ENCODE peak calls at places on chromosomes 12 and 14, in four cellular contexts. Y is spleen; K is neuronal stem cell; V is naive thymus-derived CD4-positive, alpha-beta T cell. C is an unnamed sample.

GRCh38 chr12:71877335-71878121 is 38.0 kb downstream of the TBC1D15 start:
- DNase-seq in Y (no peak), K (no peak), V (no peak), C (no peak)

GRCh38 chr14:102768223-102769048 is 8.8 kb upstream of the TRAF3 start:
- DNase-seq in Y (peak; percentile 81), K (no peak), V (no peak), C (no peak)

GRCh38 chr12:80313184-80313583 is 130.9 kb upstream of the PTPRQ start:
- DNase-seq in Y (no peak), K (no peak), V (no peak), C (no peak)

GRCh38 chr14:90568405-90568804 is 171.6 kb downstream of the CALM1 start:
- DNase-seq in Y (no peak), K (no peak), V (no peak), C (no peak)

GRCh38 chr14:86604546-86604945 is 1074.6 kb downstream of the FLRT2 start:
- DNase-seq in Y (no peak), K (no peak), V (no peak), C (no peak)

GRCh38 chr12:124938066-124938465 is 23.6 kb upstream of the UBC start:
- DNase-seq in Y (no peak), K (no peak), V (no peak), C (no peak)

GRCh38 chr12:118853634-118854033 is 127.7 kb upstream of the SRRM4 start:
- DNase-seq in Y (no peak), K (no peak), V (no peak), C (no peak)

GRCh38 chr14:90114554-90114953 is 52.8 kb downstream of the KCNK13 start:
- DNase-seq in Y (no peak), K (no peak), V (no peak), C (no peak)

GRCh38 chr12:48459259-48459658 is 13.1 kb upstream of the ANP32D start:
- DNase-seq in Y (no peak), K (no peak), V (no peak), C (no peak)

GRCh38 chr14:101114726-101115481 is 211.4 kb upstream of the RTL1 start:
- DNase-seq in Y (no peak), K (no peak), V (no peak), C (no peak)

GRCh38 chr12:22083167-22083566 is 37.1 kb downstream of the CMAS start:
- DNase-seq in Y (no peak), K (no peak), V (no peak), C (no peak)

GRCh38 chr14:35695647-35696046 is 113.4 kb downstream of the RALGAPA1 start:
- DNase-seq in Y (no peak), K (no peak), V (no peak), C (no peak)

GRCh38 chr14:24395609-24396580 is 2.9 kb upstream of the NYNRIN start:
- DNase-seq in Y (peak; percentile 48), K (no peak), V (no peak), C (no peak)

GRCh38 chr14:24389266-24389855 is 9.4 kb upstream of the NYNRIN start:
- DNase-seq in Y (no peak), K (no peak), V (no peak), C (no peak)

GRCh38 chr14:24390696-24391468 is 7.9 kb upstream of the NYNRIN start:
- DNase-seq in Y (no peak), K (no peak), V (no peak), C (no peak)

GRCh38 chr14:24394275-24394674 is 4.5 kb upstream of the NYNRIN start:
- DNase-seq in Y (no peak), K (no peak), V (no peak), C (no peak)

GRCh38 chr14:24392327-24393098 is 6.3 kb upstream of the NYNRIN start:
- DNase-seq in Y (no peak), K (no peak), V (no peak), C (no peak)
- H3K27ac ChIP-seq in Y (no peak overlapping the region), K (no peak overlapping the region), V (no peak overlapping the region), C (no peak overlapping the region)

GRCh38 chr12:647039-647712 is 16.1 kb downstream of the NINJ2 start:
- DNase-seq in Y (peak; percentile 24), K (no peak), V (no peak), C (no peak)
- H3K27ac ChIP-seq in Y (peak overlapping the region; percentile 100), K (no peak overlapping the region), V (no peak overlapping the region), C (peak overlapping the region; percentile 99)

DNA sequence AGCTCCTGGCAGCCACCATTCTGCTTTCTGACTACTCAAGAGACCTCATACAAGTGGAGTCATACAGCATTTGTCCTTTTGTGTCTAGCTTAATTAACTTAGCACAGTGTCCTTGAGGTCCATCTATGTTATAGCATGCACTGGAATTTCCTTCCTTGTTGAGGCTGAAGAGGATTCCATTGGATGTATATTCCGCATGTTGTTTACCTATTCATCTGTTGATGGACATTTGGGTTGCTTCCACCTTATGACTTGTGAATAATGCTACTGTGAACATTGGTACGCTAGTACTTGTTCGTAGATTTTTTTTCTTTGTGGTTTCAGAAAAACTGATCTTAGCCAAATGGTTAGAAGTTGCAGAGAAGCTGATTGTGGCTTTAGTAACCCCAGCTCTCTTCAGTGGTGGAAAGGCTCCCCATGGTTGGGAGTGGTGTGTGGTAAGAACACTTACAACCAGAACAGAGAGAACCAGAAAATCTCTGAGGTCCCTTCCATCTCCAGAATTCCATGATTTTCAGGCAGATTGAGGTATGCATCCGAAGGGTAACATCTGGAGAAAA is 118.4 kb downstream of the SAMD4A start:
- DNase-seq in Y (no peak), K (no peak), V (no peak), C (no peak)
- H3K27ac ChIP-seq in Y (peak overlapping the region; percentile 68), K (no peak overlapping the region), V (no peak overlapping the region), C (peak overlapping the region; percentile 96)

GRCh38 chr12:91417649-91418048 is 235.0 kb upstream of the DCN start:
- DNase-seq in Y (no peak), K (no peak), V (no peak), C (no peak)

GRCh38 chr12:91418691-91419090 is 236.1 kb upstream of the DCN start:
- DNase-seq in Y (no peak), K (no peak), V (no peak), C (no peak)

GRCh38 chr12:91413591-91413990 is 231.0 kb upstream of the DCN start:
- DNase-seq in Y (no peak), K (no peak), V (no peak), C (no peak)

GRCh38 chr12:91414636-91415035 is 232.0 kb upstream of the DCN start:
- DNase-seq in Y (no peak), K (no peak), V (no peak), C (no peak)

DNA sequence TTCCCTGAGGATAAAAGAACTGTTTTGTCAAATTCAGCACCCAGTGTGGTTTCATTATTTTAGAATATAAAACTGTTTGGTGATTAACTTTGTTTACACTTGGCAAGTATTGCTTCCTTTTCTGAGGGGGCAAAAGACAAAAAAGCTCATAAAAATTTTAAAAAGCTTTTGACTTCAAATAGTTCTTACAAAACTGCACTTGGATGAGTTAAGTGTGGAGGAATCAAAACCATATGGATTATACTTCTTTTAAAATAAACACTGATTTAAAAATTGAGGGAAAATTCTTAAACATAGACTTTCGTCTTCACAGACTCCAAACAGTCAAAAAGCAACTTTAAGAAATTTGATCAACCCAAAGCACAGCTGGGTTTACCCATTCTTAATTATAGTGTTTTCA is 231.5 kb upstream of the DCN start:
- DNase-seq in Y (no peak), K (no peak), V (no peak), C (no peak)
- H3K27ac ChIP-seq in Y (no peak overlapping the region), K (no peak overlapping the region), V (no peak overlapping the region), C (no peak overlapping the region)

DNA sequence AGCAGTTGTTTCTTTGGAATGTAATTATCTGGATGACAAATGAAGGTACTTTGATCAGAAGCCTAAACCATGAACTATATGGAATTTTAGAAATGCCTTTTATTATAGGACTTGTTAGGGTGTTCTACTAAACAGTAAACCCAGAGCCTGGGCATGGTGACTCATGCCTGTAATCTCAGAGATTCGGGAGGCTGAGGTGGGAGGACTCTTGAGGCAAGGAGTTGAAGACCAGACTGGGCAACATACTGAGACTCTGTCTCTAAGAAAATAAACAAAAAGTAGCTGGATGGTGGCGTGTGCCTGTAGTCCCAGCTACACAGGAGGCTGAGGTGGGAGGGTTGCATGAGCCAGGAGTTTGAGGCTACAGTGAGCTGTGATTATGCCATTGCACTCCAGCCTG is 23.9 kb downstream of the PALS1 start:
- DNase-seq in Y (no peak), K (no peak), V (no peak), C (no peak)
- H3K27ac ChIP-seq in Y (no peak overlapping the region), K (no peak overlapping the region), V (no peak overlapping the region), C (no peak overlapping the region)

GRCh38 chr12:1661553-1662335 is 29.1 kb upstream of the ADIPOR2 start:
- DNase-seq in Y (peak; percentile 96), K (peak; percentile 66), V (peak; percentile 74), C (peak; percentile 97)

GRCh38 chr12:1657616-1658167 is 28.7 kb downstream of the WNT5B start:
- DNase-seq in Y (no peak), K (no peak), V (no peak), C (no peak)

GRCh38 chr12:1655225-1655788 is 26.3 kb downstream of the WNT5B start:
- DNase-seq in Y (no peak), K (no peak), V (no peak), C (no peak)

GRCh38 chr12:1660304-1661187 is 30.3 kb upstream of the ADIPOR2 start:
- DNase-seq in Y (no peak), K (no peak), V (no peak), C (no peak)

DNA sequence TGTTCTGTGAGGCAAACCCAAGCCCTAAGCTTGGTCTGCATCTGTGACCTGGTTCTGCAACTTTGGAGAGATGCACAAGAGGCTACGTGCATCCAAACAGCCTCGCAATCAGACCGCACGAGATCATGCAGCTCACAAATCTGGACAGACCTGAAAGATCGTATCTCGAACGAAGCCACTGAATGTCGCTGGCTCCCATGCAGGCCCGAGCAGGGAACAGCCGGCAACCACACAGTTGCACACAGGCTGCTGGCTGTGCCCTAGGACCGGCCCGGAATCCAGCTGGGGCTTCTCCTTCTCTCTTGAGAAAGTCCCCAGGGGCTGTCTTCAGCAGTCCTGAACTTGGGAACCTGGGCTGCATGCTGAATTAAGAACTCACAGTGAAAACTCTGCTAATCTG is 27.9 kb downstream of the WNT5B start:
- DNase-seq in Y (no peak), K (no peak), V (no peak), C (no peak)
- H3K27ac ChIP-seq in Y (no peak overlapping the region), K (no peak overlapping the region), V (no peak overlapping the region), C (peak overlapping the region; percentile 69)

DNA sequence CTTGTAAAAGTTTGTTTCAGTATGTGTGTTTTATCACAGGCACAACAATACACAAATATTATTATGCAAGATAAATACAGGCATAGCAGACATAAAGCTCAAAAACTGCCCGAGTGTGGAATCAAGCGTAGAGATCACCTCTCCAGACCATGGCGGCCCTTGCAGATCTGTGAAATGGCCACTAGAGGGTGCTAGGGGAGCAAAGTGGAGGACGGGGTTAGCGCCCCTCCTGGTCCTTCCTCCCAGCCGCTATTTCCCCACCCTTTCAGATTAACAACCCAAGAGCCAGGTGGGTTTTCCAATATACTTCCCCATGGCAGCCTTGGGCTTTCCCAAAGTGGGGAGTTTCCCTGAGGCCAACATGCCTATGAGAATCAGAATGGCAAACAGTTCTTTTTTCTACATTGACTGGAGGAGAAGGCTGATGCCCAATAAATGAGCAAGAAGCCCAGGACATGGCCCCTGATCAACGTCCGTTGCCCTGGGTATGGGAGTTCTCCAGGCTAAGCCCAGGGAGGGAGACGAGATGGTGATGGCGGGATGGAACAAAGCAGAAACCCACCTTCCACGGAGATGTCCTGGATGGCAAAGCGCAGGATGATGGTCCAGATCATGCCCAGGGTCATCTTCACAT is 67.4 kb downstream of the ACTN1 start:
- DNase-seq in Y (peak; percentile 87), K (peak; percentile 77), V (peak; percentile 54), C (no peak)
- H3K27ac ChIP-seq in Y (peak overlapping the region; percentile 44), K (no peak overlapping the region), V (no peak overlapping the region), C (peak overlapping the region; percentile 56)